ENCODE peak calls at places on chromosomes 6 and 20, in four cellular contexts. One of them, this sample, is unnamed.

GRCh38 chr6:75855047-75855446 is 106.0 kb downstream of the MYO6 start:
- DNase-seq in HepG2: peak
- DNase-seq in GM12878: no peak
- DNase-seq in K562: peak
- DNase-seq in this sample: peak

GRCh38 chr20:17531537-17532025 is 402 bp upstream of the BFSP1 start:
- DNase-seq in K562: no peak
- DNase-seq in GM12878: no peak
- DNase-seq in HepG2: no peak
- DNase-seq in this sample: peak

GRCh38 chr20:32244959-32245358 is 32.5 kb upstream of the KIF3B start:
- DNase-seq in HepG2: no peak
- DNase-seq in K562: no peak
- DNase-seq in GM12878: no peak
- DNase-seq in this sample: no peak

GRCh38 chr6:48032156-48032555 is 78.8 kb downstream of the PTCHD4 start:
- DNase-seq in HepG2: peak
- DNase-seq in GM12878: no peak
- DNase-seq in K562: no peak
- DNase-seq in this sample: no peak

GRCh38 chr6:47419621-47420020 is 58.0 kb upstream of the CD2AP start:
- DNase-seq in GM12878: no peak
- DNase-seq in K562: no peak
- DNase-seq in HepG2: peak
- DNase-seq in this sample: no peak

GRCh38 chr20:38932457-38933120 is 6.4 kb downstream of the FAM83D start:
- DNase-seq in K562: no peak
- DNase-seq in GM12878: no peak
- DNase-seq in HepG2: no peak
- DNase-seq in this sample: no peak

GRCh38 chr6:139161169-139161568 is 26.3 kb downstream of the HECA start:
- DNase-seq in GM12878: no peak
- DNase-seq in K562: no peak
- DNase-seq in HepG2: peak
- DNase-seq in this sample: no peak

GRCh38 chr6:167407239-167408064 is 82.6 kb downstream of the TTLL2 start:
- DNase-seq in GM12878: no peak
- DNase-seq in K562: no peak
- DNase-seq in HepG2: peak
- DNase-seq in this sample: no peak

GRCh38 chr6:85185977-85186376 is 263.9 kb upstream of the NT5E start:
- DNase-seq in HepG2: no peak
- DNase-seq in GM12878: no peak
- DNase-seq in K562: no peak
- DNase-seq in this sample: no peak

GRCh38 chr6:105489213-105489525 is 86.3 kb upstream of the PREP start:
- DNase-seq in K562: no peak
- DNase-seq in HepG2: no peak
- DNase-seq in GM12878: no peak
- DNase-seq in this sample: no peak

GRCh38 chr6:52498538-52499017 is 78.3 kb downstream of the TRAM2 start:
- DNase-seq in HepG2: no peak
- DNase-seq in K562: no peak
- DNase-seq in GM12878: peak
- DNase-seq in this sample: no peak

GRCh38 chr6:98769546-98769945 is 64.8 kb upstream of the POU3F2 start:
- DNase-seq in HepG2: peak
- DNase-seq in GM12878: no peak
- DNase-seq in K562: peak
- DNase-seq in this sample: peak

GRCh38 chr6:15502451-15503345 is 160.1 kb downstream of the DTNBP1 start:
- DNase-seq in K562: no peak
- DNase-seq in HepG2: no peak
- DNase-seq in GM12878: no peak
- DNase-seq in this sample: no peak

GRCh38 chr6:23523771-23524170 is 602.2 kb upstream of the NRSN1 start:
- DNase-seq in GM12878: no peak
- DNase-seq in K562: no peak
- DNase-seq in HepG2: no peak
- DNase-seq in this sample: no peak

GRCh38 chr20:32446301-32447100 is 88.4 kb downstream of the ASXL1 start:
- DNase-seq in HepG2: no peak
- DNase-seq in GM12878: no peak
- DNase-seq in K562: no peak
- DNase-seq in this sample: no peak

GRCh38 chr6:62541502-62541901 is 255.5 kb upstream of the KHDRBS2 start:
- DNase-seq in HepG2: no peak
- DNase-seq in K562: no peak
- DNase-seq in GM12878: no peak
- DNase-seq in this sample: no peak

GRCh38 chr20:9407805-9408421 is 106.5 kb upstream of the LAMP5 start:
- DNase-seq in HepG2: peak
- DNase-seq in GM12878: peak
- DNase-seq in K562: peak
- DNase-seq in this sample: peak

GRCh38 chr6:165556116-165556843 is 106.8 kb downstream of the PDE10A start:
- DNase-seq in GM12878: no peak
- DNase-seq in HepG2: peak
- DNase-seq in K562: no peak
- DNase-seq in this sample: no peak

GRCh38 chr20:64116541-64117423 is 9.4 kb upstream of the NPBWR2 start:
- DNase-seq in K562: no peak
- DNase-seq in HepG2: no peak
- DNase-seq in GM12878: no peak
- DNase-seq in this sample: no peak

GRCh38 chr20:54585222-54585621 is 109.8 kb downstream of the DOK5 start:
- DNase-seq in HepG2: no peak
- DNase-seq in K562: no peak
- DNase-seq in GM12878: no peak
- DNase-seq in this sample: no peak

GRCh38 chr6:32152414-32153251 is 894 bp upstream of the PRRT1 start:
- DNase-seq in K562: peak
- DNase-seq in GM12878: no peak
- DNase-seq in HepG2: no peak
- DNase-seq in this sample: no peak

GRCh38 chr20:58989196-58989595 is 8.1 kb downstream of the NELFCD start:
- DNase-seq in GM12878: no peak
- DNase-seq in K562: no peak
- DNase-seq in HepG2: no peak
- DNase-seq in this sample: no peak

GRCh38 chr6:37122861-37123260 is 47.1 kb upstream of the PIM1 start:
- DNase-seq in HepG2: no peak
- DNase-seq in GM12878: no peak
- DNase-seq in K562: no peak
- DNase-seq in this sample: no peak

GRCh38 chr6:137571854-137572253 is 77.7 kb upstream of the OLIG3 start:
- DNase-seq in GM12878: no peak
- DNase-seq in HepG2: peak
- DNase-seq in K562: peak
- DNase-seq in this sample: peak

DNA sequence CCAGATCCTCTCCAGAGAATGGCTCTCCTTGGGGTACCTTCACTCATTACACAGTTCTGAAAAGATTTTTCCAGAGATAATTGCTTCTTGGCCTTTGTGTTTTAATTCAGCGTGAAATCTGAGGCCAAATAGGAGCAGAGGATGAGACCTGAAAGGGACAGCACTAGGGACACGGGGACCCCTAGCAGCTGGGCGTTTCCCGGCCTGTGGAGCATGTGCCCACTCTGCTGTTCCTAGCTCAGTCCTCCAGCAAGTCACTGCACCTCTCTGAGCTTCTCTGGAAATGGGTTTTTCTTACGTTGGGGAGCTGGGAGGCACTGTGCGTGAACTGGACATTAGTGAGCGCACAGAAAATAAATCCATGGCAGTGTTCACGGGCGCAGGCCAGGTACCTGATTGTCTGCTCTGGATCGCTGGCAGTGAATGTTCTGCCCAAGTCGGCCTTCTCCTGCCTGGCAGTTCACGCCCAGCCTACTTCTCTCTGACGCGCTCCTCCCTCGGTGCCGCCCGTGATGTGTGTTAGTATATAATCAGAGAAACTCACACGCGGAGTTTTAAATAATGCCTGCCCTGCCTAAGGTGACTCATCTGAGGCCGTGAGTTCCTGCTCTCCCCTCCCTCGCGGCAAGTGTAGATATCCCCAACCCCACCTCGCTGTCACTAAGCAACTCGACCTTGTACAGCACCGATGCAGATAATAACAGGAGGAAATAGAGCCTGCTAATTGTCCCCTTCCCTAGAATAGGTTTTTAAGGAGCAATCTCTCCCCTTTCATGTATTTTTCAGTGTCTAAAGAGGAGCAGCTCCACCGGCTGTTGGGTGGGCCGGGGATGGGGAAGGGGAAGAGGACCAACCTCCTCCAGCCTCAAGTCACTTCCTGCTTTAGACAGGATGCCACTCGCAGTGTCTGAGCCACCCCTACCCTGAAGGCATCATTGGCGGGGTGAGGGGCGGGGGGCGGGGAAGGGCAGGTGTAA is 2.7 kb upstream of the TUBB2A start:
- DNase-seq in HepG2: peak
- DNase-seq in GM12878: no peak
- DNase-seq in K562: peak
- DNase-seq in this sample: no peak
- TF ChIP-seq POLR2A in HepG2: no peak
- TF ChIP-seq POLR2A in GM12878: no peak
- TF ChIP-seq POLR2A in K562: peak
- TF ChIP-seq POLR2A in this sample: no peak

GRCh38 chr6:43490523-43490939 is 13.2 kb downstream of the TJAP1 start:
- DNase-seq in K562: no peak
- DNase-seq in GM12878: no peak
- DNase-seq in HepG2: peak
- DNase-seq in this sample: no peak

GRCh38 chr6:43492673-43493072 is 15.3 kb downstream of the TJAP1 start:
- DNase-seq in GM12878: no peak
- DNase-seq in HepG2: no peak
- DNase-seq in K562: no peak
- DNase-seq in this sample: no peak

GRCh38 chr6:43491750-43492661 is 14.6 kb downstream of the TJAP1 start:
- DNase-seq in HepG2: no peak
- DNase-seq in K562: no peak
- DNase-seq in GM12878: no peak
- DNase-seq in this sample: no peak

GRCh38 chr6:43488667-43489276 is 11.4 kb downstream of the TJAP1 start:
- DNase-seq in K562: no peak
- DNase-seq in GM12878: no peak
- DNase-seq in HepG2: peak
- DNase-seq in this sample: no peak

GRCh38 chr6:43489277-43490072 is 12.1 kb downstream of the TJAP1 start:
- DNase-seq in HepG2: peak
- DNase-seq in K562: no peak
- DNase-seq in GM12878: no peak
- DNase-seq in this sample: no peak
- TF ChIP-seq ESRRA in HepG2: no peak
- TF ChIP-seq ESRRA in K562: no peak
- TF ChIP-seq ESRRA in GM12878: no peak
- TF ChIP-seq ESRRA in this sample: no peak

GRCh38 chr6:20905377-20905776 is 371.1 kb downstream of the CDKAL1 start:
- DNase-seq in GM12878: no peak
- DNase-seq in K562: no peak
- DNase-seq in HepG2: no peak
- DNase-seq in this sample: no peak

GRCh38 chr6:20900396-20901160 is 366.3 kb downstream of the CDKAL1 start:
- DNase-seq in GM12878: no peak
- DNase-seq in K562: no peak
- DNase-seq in HepG2: no peak
- DNase-seq in this sample: no peak
- TF ChIP-seq RAD21 in GM12878: no peak
- TF ChIP-seq RAD21 in K562: no peak
- TF ChIP-seq RAD21 in HepG2: no peak
- TF ChIP-seq RAD21 in this sample: no peak

DNA sequence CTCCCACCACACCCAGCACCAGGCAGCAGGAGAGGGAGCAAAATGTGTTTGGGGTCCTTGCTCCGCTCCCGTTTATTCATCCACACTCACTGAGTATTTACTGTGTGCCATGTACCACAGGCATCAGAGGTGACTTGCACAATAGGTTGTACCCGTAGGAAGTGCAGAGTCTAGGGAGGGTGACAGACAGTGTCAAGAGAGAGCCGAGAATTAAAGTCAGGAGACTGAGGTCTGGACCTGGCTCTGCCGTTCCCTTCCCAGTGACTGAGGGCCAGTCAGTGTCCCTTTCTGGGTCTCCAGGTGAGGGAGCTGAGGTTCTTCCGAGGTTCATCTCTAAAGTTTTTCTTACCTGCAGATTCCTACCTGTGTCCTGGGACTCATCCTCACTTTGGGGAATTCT is 22.3 kb downstream of the TTBK1 start:
- DNase-seq in HepG2: peak
- DNase-seq in GM12878: no peak
- DNase-seq in K562: no peak
- DNase-seq in this sample: no peak
- TF ChIP-seq POLR2A in HepG2: no peak
- TF ChIP-seq POLR2A in GM12878: no peak
- TF ChIP-seq POLR2A in K562: no peak
- TF ChIP-seq POLR2A in this sample: no peak